ENCODE peak calls at places on chromosomes 16 and 17, in six cellular contexts. H is sigmoid colon; O is activated naive CD8-positive, alpha-beta T cell treated with anti-CD3 and anti-CD28 coated beads for 36 hours; B is stimulated activated CD4-positive, alpha-beta T cell treated with anti-CD3 and anti-CD28 coated beads, Interleukin-15, amount 100 ng/mL, for 1 hour; F is activated T-helper 1 cell treated with anti-CD3 and anti-CD28 coated beads, Interleukin-2, amount 50 U/mL, for 16 hours; U is ascending aorta. N is an unnamed sample.

GRCh38 chr16:47574091-47575054 is 113.2 kb downstream of the PHKB start:
- DNase-seq in H (no peak), O (peak), B (no peak), F (no peak), U (no peak), N (no peak)

GRCh38 chr17:61394630-61395408 is 4.8 kb upstream of the TBX2 start:
- DNase-seq in H (no peak), O (no peak), B (no peak), F (no peak), U (no peak), N (no peak)

GRCh38 chr16:2278272-2278608 is 10.3 kb upstream of the RNPS1 start:
- DNase-seq in H (no peak), O (no peak), B (no peak), F (no peak), U (no peak), N (no peak)

GRCh38 chr17:56125830-56126819 is 27.1 kb upstream of the ANKFN1 start:
- DNase-seq in H (no peak), O (no peak), B (no peak), F (no peak), U (no peak), N (peak)

GRCh38 chr17:47970725-47971511 is at the start of gene CDK5RAP3:
- DNase-seq in H (peak), O (peak), B (peak), F (peak), U (peak), N (peak)

GRCh38 chr16:56635441-56635967 is 3.0 kb upstream of the MT1A start:
- DNase-seq in H (no peak), O (no peak), B (no peak), F (no peak), U (no peak), N (no peak)

GRCh38 chr16:56632160-56632847 is at the start of gene MT1M:
- DNase-seq in H (peak), O (no peak), B (no peak), F (no peak), U (peak), N (no peak)

GRCh38 chr16:25729188-25729587 is 37.4 kb downstream of the HS3ST4 start:
- DNase-seq in H (no peak), O (no peak), B (no peak), F (no peak), U (no peak), N (no peak)

GRCh38 chr17:79594271-79594670 is 16.6 kb downstream of the RBFOX3 start:
- DNase-seq in H (no peak), O (no peak), B (no peak), F (no peak), U (no peak), N (no peak)

GRCh38 chr16:56987692-56988091 is 1.7 kb upstream of the NLRC5 start:
- DNase-seq in H (no peak), O (no peak), B (no peak), F (no peak), U (no peak), N (no peak)